ENCODE peak calls at places on chromosome 15, in five cellular contexts. One of them, this sample, is unnamed.
A peak's percentile ranks its signal among the peaks of the same experiment; 100 is the strongest.

GRCh38 chr15:40968290-40969085 is 15.2 kb downstream of the CHAC1 start:
- DNase-seq in stimulated activated CD8-positive, alpha-beta memory T cell treated with anti-CD3 and anti-CD28 coated beads, Interleukin-4, amount 100 ng/mL, for 48 hours: no peak
- DNase-seq in iris pigment epithelial cell: no peak
- DNase-seq in H9: peak; percentile 57
- DNase-seq in RKO: no peak
- DNase-seq in this sample: no peak

GRCh38 chr15:73334086-73334485 is 34.7 kb downstream of the HCN4 start:
- DNase-seq in stimulated activated CD8-positive, alpha-beta memory T cell treated with anti-CD3 and anti-CD28 coated beads, Interleukin-4, amount 100 ng/mL, for 48 hours: no peak
- DNase-seq in iris pigment epithelial cell: no peak
- DNase-seq in H9: no peak
- DNase-seq in RKO: no peak
- DNase-seq in this sample: no peak

GRCh38 chr15:42344763-42345162 is 14.5 kb upstream of the CAPN3 start:
- DNase-seq in stimulated activated CD8-positive, alpha-beta memory T cell treated with anti-CD3 and anti-CD28 coated beads, Interleukin-4, amount 100 ng/mL, for 48 hours: no peak
- DNase-seq in iris pigment epithelial cell: peak; percentile 93
- DNase-seq in H9: no peak
- DNase-seq in RKO: peak; percentile 19
- DNase-seq in this sample: no peak

GRCh38 chr15:64599716-64600115 is 139.3 kb downstream of the ZNF609 start:
- DNase-seq in stimulated activated CD8-positive, alpha-beta memory T cell treated with anti-CD3 and anti-CD28 coated beads, Interleukin-4, amount 100 ng/mL, for 48 hours: no peak
- DNase-seq in iris pigment epithelial cell: no peak
- DNase-seq in H9: no peak
- DNase-seq in RKO: no peak
- DNase-seq in this sample: no peak

GRCh38 chr15:35078221-35078915 is 6.7 kb downstream of the NANOGP8 start:
- DNase-seq in stimulated activated CD8-positive, alpha-beta memory T cell treated with anti-CD3 and anti-CD28 coated beads, Interleukin-4, amount 100 ng/mL, for 48 hours: peak; percentile 45
- DNase-seq in iris pigment epithelial cell: peak; percentile 61
- DNase-seq in H9: peak; percentile 63
- DNase-seq in RKO: peak; percentile 63
- DNase-seq in this sample: peak; percentile 19

GRCh38 chr15:75131269-75131643 is 70.4 kb upstream of the C15orf39 start:
- DNase-seq in stimulated activated CD8-positive, alpha-beta memory T cell treated with anti-CD3 and anti-CD28 coated beads, Interleukin-4, amount 100 ng/mL, for 48 hours: no peak
- DNase-seq in iris pigment epithelial cell: no peak
- DNase-seq in H9: no peak
- DNase-seq in RKO: no peak
- DNase-seq in this sample: no peak

GRCh38 chr15:35167675-35168074 is 82.6 kb upstream of the NANOGP8 start:
- DNase-seq in stimulated activated CD8-positive, alpha-beta memory T cell treated with anti-CD3 and anti-CD28 coated beads, Interleukin-4, amount 100 ng/mL, for 48 hours: no peak
- DNase-seq in iris pigment epithelial cell: no peak
- DNase-seq in H9: no peak
- DNase-seq in RKO: no peak
- DNase-seq in this sample: no peak

GRCh38 chr15:62369454-62369853 is 204.4 kb upstream of the C2CD4B start:
- DNase-seq in stimulated activated CD8-positive, alpha-beta memory T cell treated with anti-CD3 and anti-CD28 coated beads, Interleukin-4, amount 100 ng/mL, for 48 hours: no peak
- DNase-seq in iris pigment epithelial cell: no peak
- DNase-seq in H9: no peak
- DNase-seq in RKO: no peak
- DNase-seq in this sample: no peak

GRCh38 chr15:78046796-78047341 is 30.6 kb downstream of the TBC1D2B start:
- DNase-seq in stimulated activated CD8-positive, alpha-beta memory T cell treated with anti-CD3 and anti-CD28 coated beads, Interleukin-4, amount 100 ng/mL, for 48 hours: no peak
- DNase-seq in iris pigment epithelial cell: no peak
- DNase-seq in H9: no peak
- DNase-seq in RKO: no peak
- DNase-seq in this sample: no peak

GRCh38 chr15:50181983-50182232 is at the start of gene SLC27A2:
- DNase-seq in stimulated activated CD8-positive, alpha-beta memory T cell treated with anti-CD3 and anti-CD28 coated beads, Interleukin-4, amount 100 ng/mL, for 48 hours: no peak
- DNase-seq in iris pigment epithelial cell: no peak
- DNase-seq in H9: peak; percentile 80
- DNase-seq in RKO: peak; percentile 55
- DNase-seq in this sample: no peak

GRCh38 chr15:86690566-86690965 is 610.9 kb downstream of the AGBL1 start:
- DNase-seq in stimulated activated CD8-positive, alpha-beta memory T cell treated with anti-CD3 and anti-CD28 coated beads, Interleukin-4, amount 100 ng/mL, for 48 hours: no peak
- DNase-seq in iris pigment epithelial cell: no peak
- DNase-seq in H9: no peak
- DNase-seq in RKO: peak; percentile 38
- DNase-seq in this sample: no peak

GRCh38 chr15:71685420-71685993 is 124.8 kb upstream of the NR2E3 start:
- DNase-seq in stimulated activated CD8-positive, alpha-beta memory T cell treated with anti-CD3 and anti-CD28 coated beads, Interleukin-4, amount 100 ng/mL, for 48 hours: no peak
- DNase-seq in iris pigment epithelial cell: peak; percentile 47
- DNase-seq in H9: no peak
- DNase-seq in RKO: no peak
- DNase-seq in this sample: no peak

GRCh38 chr15:40038267-40038653 is 721 bp downstream of the SRP14 start:
- DNase-seq in stimulated activated CD8-positive, alpha-beta memory T cell treated with anti-CD3 and anti-CD28 coated beads, Interleukin-4, amount 100 ng/mL, for 48 hours: no peak
- DNase-seq in iris pigment epithelial cell: peak; percentile 64
- DNase-seq in H9: no peak
- DNase-seq in RKO: peak; percentile 72
- DNase-seq in this sample: no peak

GRCh38 chr15:39641187-39641889 is 60.5 kb downstream of the THBS1 start:
- DNase-seq in stimulated activated CD8-positive, alpha-beta memory T cell treated with anti-CD3 and anti-CD28 coated beads, Interleukin-4, amount 100 ng/mL, for 48 hours: no peak
- DNase-seq in iris pigment epithelial cell: peak; percentile 74
- DNase-seq in H9: no peak
- DNase-seq in RKO: no peak
- DNase-seq in this sample: no peak

GRCh38 chr15:50641318-50641717 is 45.3 kb downstream of the TRPM7 start:
- DNase-seq in stimulated activated CD8-positive, alpha-beta memory T cell treated with anti-CD3 and anti-CD28 coated beads, Interleukin-4, amount 100 ng/mL, for 48 hours: no peak
- DNase-seq in iris pigment epithelial cell: no peak
- DNase-seq in H9: no peak
- DNase-seq in RKO: no peak
- DNase-seq in this sample: no peak

GRCh38 chr15:59339252-59339672 is 33.4 kb downstream of the MYO1E start:
- DNase-seq in stimulated activated CD8-positive, alpha-beta memory T cell treated with anti-CD3 and anti-CD28 coated beads, Interleukin-4, amount 100 ng/mL, for 48 hours: no peak
- DNase-seq in iris pigment epithelial cell: peak; percentile 82
- DNase-seq in H9: no peak
- DNase-seq in RKO: no peak
- DNase-seq in this sample: no peak

GRCh38 chr15:25947336-25948080 is 84.4 kb upstream of the ATP10A start:
- DNase-seq in stimulated activated CD8-positive, alpha-beta memory T cell treated with anti-CD3 and anti-CD28 coated beads, Interleukin-4, amount 100 ng/mL, for 48 hours: no peak
- DNase-seq in iris pigment epithelial cell: no peak
- DNase-seq in H9: peak; percentile 77
- DNase-seq in RKO: peak; percentile 12
- DNase-seq in this sample: no peak

GRCh38 chr15:78174398-78174797 is 25.2 kb downstream of the IDH3A start:
- DNase-seq in stimulated activated CD8-positive, alpha-beta memory T cell treated with anti-CD3 and anti-CD28 coated beads, Interleukin-4, amount 100 ng/mL, for 48 hours: peak; percentile 34
- DNase-seq in iris pigment epithelial cell: no peak
- DNase-seq in H9: no peak
- DNase-seq in RKO: no peak
- DNase-seq in this sample: no peak

GRCh38 chr15:101017935-101018849 is 99.0 kb downstream of the LRRK1 start:
- DNase-seq in stimulated activated CD8-positive, alpha-beta memory T cell treated with anti-CD3 and anti-CD28 coated beads, Interleukin-4, amount 100 ng/mL, for 48 hours: peak; percentile 7
- DNase-seq in iris pigment epithelial cell: peak; percentile 83
- DNase-seq in H9: peak; percentile 19
- DNase-seq in RKO: no peak
- DNase-seq in this sample: no peak

GRCh38 chr15:69468241-69469121 is 15.9 kb downstream of the RPLP1 start:
- DNase-seq in stimulated activated CD8-positive, alpha-beta memory T cell treated with anti-CD3 and anti-CD28 coated beads, Interleukin-4, amount 100 ng/mL, for 48 hours: peak; percentile 82
- DNase-seq in iris pigment epithelial cell: peak; percentile 90
- DNase-seq in H9: no peak
- DNase-seq in RKO: no peak
- DNase-seq in this sample: no peak

GRCh38 chr15:41501961-41502786 is 8.5 kb downstream of the ITPKA start:
- DNase-seq in stimulated activated CD8-positive, alpha-beta memory T cell treated with anti-CD3 and anti-CD28 coated beads, Interleukin-4, amount 100 ng/mL, for 48 hours: peak; percentile 44
- DNase-seq in iris pigment epithelial cell: no peak
- DNase-seq in H9: no peak
- DNase-seq in RKO: no peak
- DNase-seq in this sample: no peak

GRCh38 chr15:38536201-38536676 is 28.4 kb downstream of the RASGRP1 start:
- DNase-seq in stimulated activated CD8-positive, alpha-beta memory T cell treated with anti-CD3 and anti-CD28 coated beads, Interleukin-4, amount 100 ng/mL, for 48 hours: no peak
- DNase-seq in iris pigment epithelial cell: peak; percentile 96
- DNase-seq in H9: no peak
- DNase-seq in RKO: no peak
- DNase-seq in this sample: peak; percentile 79

GRCh38 chr15:75328493-75329314 is 7.2 kb upstream of the COMMD4 start:
- DNase-seq in stimulated activated CD8-positive, alpha-beta memory T cell treated with anti-CD3 and anti-CD28 coated beads, Interleukin-4, amount 100 ng/mL, for 48 hours: no peak
- DNase-seq in iris pigment epithelial cell: no peak
- DNase-seq in H9: no peak
- DNase-seq in RKO: no peak
- DNase-seq in this sample: no peak

GRCh38 chr15:92810418-92811138 is 89.5 kb upstream of the CHD2 start:
- DNase-seq in stimulated activated CD8-positive, alpha-beta memory T cell treated with anti-CD3 and anti-CD28 coated beads, Interleukin-4, amount 100 ng/mL, for 48 hours: peak; percentile 73
- DNase-seq in iris pigment epithelial cell: peak; percentile 82
- DNase-seq in H9: no peak
- DNase-seq in RKO: peak; percentile 77
- DNase-seq in this sample: peak; percentile 58

GRCh38 chr15:42091753-42092665 is 2.4 kb downstream of the PLA2G4D start:
- DNase-seq in stimulated activated CD8-positive, alpha-beta memory T cell treated with anti-CD3 and anti-CD28 coated beads, Interleukin-4, amount 100 ng/mL, for 48 hours: no peak
- DNase-seq in iris pigment epithelial cell: no peak
- DNase-seq in H9: peak; percentile 58
- DNase-seq in RKO: no peak
- DNase-seq in this sample: no peak

GRCh38 chr15:42775431-42775830 is 38.5 kb upstream of the CDAN1 start:
- DNase-seq in stimulated activated CD8-positive, alpha-beta memory T cell treated with anti-CD3 and anti-CD28 coated beads, Interleukin-4, amount 100 ng/mL, for 48 hours: no peak
- DNase-seq in iris pigment epithelial cell: no peak
- DNase-seq in H9: no peak
- DNase-seq in RKO: no peak
- DNase-seq in this sample: no peak

GRCh38 chr15:89672221-89673161 is 6.7 kb downstream of the PLIN1 start:
- DNase-seq in stimulated activated CD8-positive, alpha-beta memory T cell treated with anti-CD3 and anti-CD28 coated beads, Interleukin-4, amount 100 ng/mL, for 48 hours: no peak
- DNase-seq in iris pigment epithelial cell: peak; percentile 45
- DNase-seq in H9: peak; percentile 42
- DNase-seq in RKO: no peak
- DNase-seq in this sample: no peak

GRCh38 chr15:29822100-29822684 is at the start of gene TJP1:
- DNase-seq in stimulated activated CD8-positive, alpha-beta memory T cell treated with anti-CD3 and anti-CD28 coated beads, Interleukin-4, amount 100 ng/mL, for 48 hours: no peak
- DNase-seq in iris pigment epithelial cell: peak; percentile 80
- DNase-seq in H9: peak; percentile 83
- DNase-seq in RKO: peak; percentile 77
- DNase-seq in this sample: no peak

GRCh38 chr15:96328101-96328958 is 2.2 kb upstream of the NR2F2 start:
- DNase-seq in stimulated activated CD8-positive, alpha-beta memory T cell treated with anti-CD3 and anti-CD28 coated beads, Interleukin-4, amount 100 ng/mL, for 48 hours: no peak
- DNase-seq in iris pigment epithelial cell: peak; percentile 58
- DNase-seq in H9: no peak
- DNase-seq in RKO: no peak
- DNase-seq in this sample: no peak

GRCh38 chr15:58549013-58549779 is 117.4 kb downstream of the LIPC start:
- DNase-seq in stimulated activated CD8-positive, alpha-beta memory T cell treated with anti-CD3 and anti-CD28 coated beads, Interleukin-4, amount 100 ng/mL, for 48 hours: no peak
- DNase-seq in iris pigment epithelial cell: peak; percentile 28
- DNase-seq in H9: no peak
- DNase-seq in RKO: no peak
- DNase-seq in this sample: no peak

GRCh38 chr15:63157891-63158431 is 684 bp upstream of the RPS27L start:
- DNase-seq in stimulated activated CD8-positive, alpha-beta memory T cell treated with anti-CD3 and anti-CD28 coated beads, Interleukin-4, amount 100 ng/mL, for 48 hours: peak; percentile 51
- DNase-seq in iris pigment epithelial cell: peak; percentile 88
- DNase-seq in H9: peak; percentile 54
- DNase-seq in RKO: peak; percentile 88
- DNase-seq in this sample: peak; percentile 76

GRCh38 chr15:80800067-80800466 is 20.9 kb downstream of the CEMIP start:
- DNase-seq in stimulated activated CD8-positive, alpha-beta memory T cell treated with anti-CD3 and anti-CD28 coated beads, Interleukin-4, amount 100 ng/mL, for 48 hours: no peak
- DNase-seq in iris pigment epithelial cell: no peak
- DNase-seq in H9: no peak
- DNase-seq in RKO: peak; percentile 11
- DNase-seq in this sample: no peak

GRCh38 chr15:75171408-75171807 is 30.3 kb upstream of the C15orf39 start:
- DNase-seq in stimulated activated CD8-positive, alpha-beta memory T cell treated with anti-CD3 and anti-CD28 coated beads, Interleukin-4, amount 100 ng/mL, for 48 hours: peak; percentile 49
- DNase-seq in iris pigment epithelial cell: peak; percentile 91
- DNase-seq in H9: no peak
- DNase-seq in RKO: no peak
- DNase-seq in this sample: no peak